ENCODE peak calls at places on chromosomes 3 and 15, in five cellular contexts. One of them, this sample, is unnamed.

GRCh38 chr3:194158942-194159439 is 23.0 kb downstream of the HES1 start:
- DNase-seq in GDM1: no peak
- DNase-seq in stimulated activated CD4-positive, alpha-beta T cell treated with anti-CD3 and anti-CD28 coated beads, TNF-alpha, amount 100 ng/mL, for 24 hours: no peak
- DNase-seq in HEK293T: no peak
- DNase-seq in naive thymus-derived CD8-positive, alpha-beta T cell: no peak
- DNase-seq in this sample: no peak

GRCh38 chr3:155312781-155313180 is 19.3 kb upstream of the STRIT1 start:
- DNase-seq in HEK293T: no peak
- DNase-seq in stimulated activated CD4-positive, alpha-beta T cell treated with anti-CD3 and anti-CD28 coated beads, TNF-alpha, amount 100 ng/mL, for 24 hours: no peak
- DNase-seq in naive thymus-derived CD8-positive, alpha-beta T cell: no peak
- DNase-seq in GDM1: no peak
- DNase-seq in this sample: no peak

GRCh38 chr3:13016083-13016725 is 57.0 kb downstream of the IQSEC1 start:
- DNase-seq in GDM1: peak
- DNase-seq in naive thymus-derived CD8-positive, alpha-beta T cell: peak
- DNase-seq in stimulated activated CD4-positive, alpha-beta T cell treated with anti-CD3 and anti-CD28 coated beads, TNF-alpha, amount 100 ng/mL, for 24 hours: no peak
- DNase-seq in HEK293T: no peak
- DNase-seq in this sample: no peak

GRCh38 chr3:123511084-123511483 is 62.2 kb upstream of the ADCY5 start:
- DNase-seq in stimulated activated CD4-positive, alpha-beta T cell treated with anti-CD3 and anti-CD28 coated beads, TNF-alpha, amount 100 ng/mL, for 24 hours: no peak
- DNase-seq in GDM1: no peak
- DNase-seq in HEK293T: no peak
- DNase-seq in naive thymus-derived CD8-positive, alpha-beta T cell: no peak
- DNase-seq in this sample: no peak

GRCh38 chr3:5195605-5196004 is 8.1 kb downstream of the EDEM1 start:
- DNase-seq in GDM1: peak
- DNase-seq in naive thymus-derived CD8-positive, alpha-beta T cell: no peak
- DNase-seq in HEK293T: no peak
- DNase-seq in stimulated activated CD4-positive, alpha-beta T cell treated with anti-CD3 and anti-CD28 coated beads, TNF-alpha, amount 100 ng/mL, for 24 hours: no peak
- DNase-seq in this sample: no peak

GRCh38 chr3:169781209-169781855 is 8.1 kb downstream of the MYNN start:
- DNase-seq in GDM1: no peak
- DNase-seq in naive thymus-derived CD8-positive, alpha-beta T cell: no peak
- DNase-seq in stimulated activated CD4-positive, alpha-beta T cell treated with anti-CD3 and anti-CD28 coated beads, TNF-alpha, amount 100 ng/mL, for 24 hours: no peak
- DNase-seq in HEK293T: no peak
- DNase-seq in this sample: no peak

GRCh38 chr15:35626531-35626930 is 80.6 kb upstream of the DPH6 start:
- DNase-seq in HEK293T: no peak
- DNase-seq in GDM1: no peak
- DNase-seq in naive thymus-derived CD8-positive, alpha-beta T cell: no peak
- DNase-seq in stimulated activated CD4-positive, alpha-beta T cell treated with anti-CD3 and anti-CD28 coated beads, TNF-alpha, amount 100 ng/mL, for 24 hours: no peak
- DNase-seq in this sample: no peak

GRCh38 chr15:96331942-96332853 is 1.7 kb downstream of the NR2F2 start:
- DNase-seq in stimulated activated CD4-positive, alpha-beta T cell treated with anti-CD3 and anti-CD28 coated beads, TNF-alpha, amount 100 ng/mL, for 24 hours: no peak
- DNase-seq in naive thymus-derived CD8-positive, alpha-beta T cell: no peak
- DNase-seq in HEK293T: no peak
- DNase-seq in GDM1: no peak
- DNase-seq in this sample: no peak

GRCh38 chr15:78044407-78045155 is 32.9 kb downstream of the TBC1D2B start:
- DNase-seq in HEK293T: no peak
- DNase-seq in GDM1: no peak
- DNase-seq in naive thymus-derived CD8-positive, alpha-beta T cell: no peak
- DNase-seq in stimulated activated CD4-positive, alpha-beta T cell treated with anti-CD3 and anti-CD28 coated beads, TNF-alpha, amount 100 ng/mL, for 24 hours: no peak
- DNase-seq in this sample: no peak

GRCh38 chr3:174072675-174073074 is 675.1 kb downstream of the NLGN1 start:
- DNase-seq in stimulated activated CD4-positive, alpha-beta T cell treated with anti-CD3 and anti-CD28 coated beads, TNF-alpha, amount 100 ng/mL, for 24 hours: no peak
- DNase-seq in HEK293T: no peak
- DNase-seq in naive thymus-derived CD8-positive, alpha-beta T cell: no peak
- DNase-seq in GDM1: no peak
- DNase-seq in this sample: no peak

GRCh38 chr3:100216713-100217112 is 44.1 kb upstream of the TBC1D23 start:
- DNase-seq in naive thymus-derived CD8-positive, alpha-beta T cell: no peak
- DNase-seq in GDM1: no peak
- DNase-seq in HEK293T: no peak
- DNase-seq in stimulated activated CD4-positive, alpha-beta T cell treated with anti-CD3 and anti-CD28 coated beads, TNF-alpha, amount 100 ng/mL, for 24 hours: no peak
- DNase-seq in this sample: no peak

GRCh38 chr3:180296971-180297370 is 260.2 kb upstream of the PEX5L start:
- DNase-seq in naive thymus-derived CD8-positive, alpha-beta T cell: no peak
- DNase-seq in HEK293T: no peak
- DNase-seq in stimulated activated CD4-positive, alpha-beta T cell treated with anti-CD3 and anti-CD28 coated beads, TNF-alpha, amount 100 ng/mL, for 24 hours: no peak
- DNase-seq in GDM1: no peak
- DNase-seq in this sample: no peak

GRCh38 chr3:143242101-143242500 is 122.5 kb downstream of the CHST2 start:
- DNase-seq in HEK293T: no peak
- DNase-seq in GDM1: no peak
- DNase-seq in naive thymus-derived CD8-positive, alpha-beta T cell: no peak
- DNase-seq in stimulated activated CD4-positive, alpha-beta T cell treated with anti-CD3 and anti-CD28 coated beads, TNF-alpha, amount 100 ng/mL, for 24 hours: no peak
- DNase-seq in this sample: no peak

GRCh38 chr3:171125010-171125409 is 98.5 kb upstream of the SLC2A2 start:
- DNase-seq in GDM1: no peak
- DNase-seq in naive thymus-derived CD8-positive, alpha-beta T cell: no peak
- DNase-seq in stimulated activated CD4-positive, alpha-beta T cell treated with anti-CD3 and anti-CD28 coated beads, TNF-alpha, amount 100 ng/mL, for 24 hours: no peak
- DNase-seq in HEK293T: no peak
- DNase-seq in this sample: no peak

GRCh38 chr3:25831578-25831977 is 41.7 kb downstream of the OXSM start:
- DNase-seq in HEK293T: peak
- DNase-seq in naive thymus-derived CD8-positive, alpha-beta T cell: no peak
- DNase-seq in GDM1: peak
- DNase-seq in stimulated activated CD4-positive, alpha-beta T cell treated with anti-CD3 and anti-CD28 coated beads, TNF-alpha, amount 100 ng/mL, for 24 hours: no peak
- DNase-seq in this sample: no peak

GRCh38 chr15:36329592-36329991 is 249.8 kb upstream of the CDIN1 start:
- DNase-seq in stimulated activated CD4-positive, alpha-beta T cell treated with anti-CD3 and anti-CD28 coated beads, TNF-alpha, amount 100 ng/mL, for 24 hours: no peak
- DNase-seq in HEK293T: no peak
- DNase-seq in naive thymus-derived CD8-positive, alpha-beta T cell: no peak
- DNase-seq in GDM1: no peak
- DNase-seq in this sample: no peak

GRCh38 chr3:115758076-115758763 is 134.9 kb downstream of the GAP43 start:
- DNase-seq in naive thymus-derived CD8-positive, alpha-beta T cell: no peak
- DNase-seq in GDM1: no peak
- DNase-seq in HEK293T: no peak
- DNase-seq in stimulated activated CD4-positive, alpha-beta T cell treated with anti-CD3 and anti-CD28 coated beads, TNF-alpha, amount 100 ng/mL, for 24 hours: no peak
- DNase-seq in this sample: no peak

GRCh38 chr15:29685156-29686078 is 136.9 kb downstream of the TJP1 start:
- DNase-seq in HEK293T: no peak
- DNase-seq in stimulated activated CD4-positive, alpha-beta T cell treated with anti-CD3 and anti-CD28 coated beads, TNF-alpha, amount 100 ng/mL, for 24 hours: no peak
- DNase-seq in naive thymus-derived CD8-positive, alpha-beta T cell: no peak
- DNase-seq in GDM1: no peak
- DNase-seq in this sample: no peak

GRCh38 chr3:66272016-66272415 is 51.2 kb downstream of the SLC25A26 start:
- DNase-seq in GDM1: no peak
- DNase-seq in stimulated activated CD4-positive, alpha-beta T cell treated with anti-CD3 and anti-CD28 coated beads, TNF-alpha, amount 100 ng/mL, for 24 hours: no peak
- DNase-seq in naive thymus-derived CD8-positive, alpha-beta T cell: no peak
- DNase-seq in HEK293T: no peak
- DNase-seq in this sample: no peak

GRCh38 chr3:4807381-4808280 is 171.6 kb upstream of the BHLHE40 start:
- DNase-seq in GDM1: no peak
- DNase-seq in naive thymus-derived CD8-positive, alpha-beta T cell: no peak
- DNase-seq in HEK293T: no peak
- DNase-seq in stimulated activated CD4-positive, alpha-beta T cell treated with anti-CD3 and anti-CD28 coated beads, TNF-alpha, amount 100 ng/mL, for 24 hours: no peak
- DNase-seq in this sample: no peak

GRCh38 chr15:43777293-43777819 is 590 bp upstream of the ELL3 start:
- DNase-seq in stimulated activated CD4-positive, alpha-beta T cell treated with anti-CD3 and anti-CD28 coated beads, TNF-alpha, amount 100 ng/mL, for 24 hours: peak
- DNase-seq in GDM1: peak
- DNase-seq in HEK293T: peak
- DNase-seq in naive thymus-derived CD8-positive, alpha-beta T cell: peak
- DNase-seq in this sample: no peak

GRCh38 chr3:79306939-79307590 is 460.7 kb downstream of the ROBO1 start:
- DNase-seq in naive thymus-derived CD8-positive, alpha-beta T cell: no peak
- DNase-seq in HEK293T: no peak
- DNase-seq in stimulated activated CD4-positive, alpha-beta T cell treated with anti-CD3 and anti-CD28 coated beads, TNF-alpha, amount 100 ng/mL, for 24 hours: no peak
- DNase-seq in GDM1: no peak
- DNase-seq in this sample: no peak

GRCh38 chr3:463793-464192 is 267.2 kb downstream of the CHL1 start:
- DNase-seq in stimulated activated CD4-positive, alpha-beta T cell treated with anti-CD3 and anti-CD28 coated beads, TNF-alpha, amount 100 ng/mL, for 24 hours: no peak
- DNase-seq in HEK293T: no peak
- DNase-seq in GDM1: no peak
- DNase-seq in naive thymus-derived CD8-positive, alpha-beta T cell: no peak
- DNase-seq in this sample: no peak

GRCh38 chr15:68298882-68299381 is 21.4 kb downstream of the FEM1B start:
- DNase-seq in naive thymus-derived CD8-positive, alpha-beta T cell: peak
- DNase-seq in stimulated activated CD4-positive, alpha-beta T cell treated with anti-CD3 and anti-CD28 coated beads, TNF-alpha, amount 100 ng/mL, for 24 hours: no peak
- DNase-seq in GDM1: no peak
- DNase-seq in HEK293T: no peak
- DNase-seq in this sample: no peak

GRCh38 chr3:79187441-79187840 is 580.4 kb downstream of the ROBO1 start:
- DNase-seq in GDM1: no peak
- DNase-seq in naive thymus-derived CD8-positive, alpha-beta T cell: no peak
- DNase-seq in stimulated activated CD4-positive, alpha-beta T cell treated with anti-CD3 and anti-CD28 coated beads, TNF-alpha, amount 100 ng/mL, for 24 hours: no peak
- DNase-seq in HEK293T: no peak
- DNase-seq in this sample: no peak

GRCh38 chr3:108305484-108306172 is 9.3 kb downstream of the HHLA2 start:
- DNase-seq in HEK293T: no peak
- DNase-seq in naive thymus-derived CD8-positive, alpha-beta T cell: no peak
- DNase-seq in GDM1: no peak
- DNase-seq in stimulated activated CD4-positive, alpha-beta T cell treated with anti-CD3 and anti-CD28 coated beads, TNF-alpha, amount 100 ng/mL, for 24 hours: no peak
- DNase-seq in this sample: no peak

GRCh38 chr3:143207338-143207961 is 87.9 kb downstream of the CHST2 start:
- DNase-seq in naive thymus-derived CD8-positive, alpha-beta T cell: no peak
- DNase-seq in stimulated activated CD4-positive, alpha-beta T cell treated with anti-CD3 and anti-CD28 coated beads, TNF-alpha, amount 100 ng/mL, for 24 hours: no peak
- DNase-seq in HEK293T: no peak
- DNase-seq in GDM1: peak
- DNase-seq in this sample: no peak

GRCh38 chr3:187238239-187238638 is 41.0 kb downstream of the RTP1 start:
- DNase-seq in HEK293T: no peak
- DNase-seq in stimulated activated CD4-positive, alpha-beta T cell treated with anti-CD3 and anti-CD28 coated beads, TNF-alpha, amount 100 ng/mL, for 24 hours: no peak
- DNase-seq in naive thymus-derived CD8-positive, alpha-beta T cell: no peak
- DNase-seq in GDM1: no peak
- DNase-seq in this sample: no peak

GRCh38 chr15:56242576-56243116 is 1.0 kb downstream of the RFX7 start:
- DNase-seq in HEK293T: no peak
- DNase-seq in stimulated activated CD4-positive, alpha-beta T cell treated with anti-CD3 and anti-CD28 coated beads, TNF-alpha, amount 100 ng/mL, for 24 hours: no peak
- DNase-seq in naive thymus-derived CD8-positive, alpha-beta T cell: no peak
- DNase-seq in GDM1: no peak
- DNase-seq in this sample: no peak

GRCh38 chr3:33438284-33438668 is 1.9 kb downstream of the UBP1 start:
- DNase-seq in naive thymus-derived CD8-positive, alpha-beta T cell: no peak
- DNase-seq in GDM1: no peak
- DNase-seq in stimulated activated CD4-positive, alpha-beta T cell treated with anti-CD3 and anti-CD28 coated beads, TNF-alpha, amount 100 ng/mL, for 24 hours: no peak
- DNase-seq in HEK293T: no peak
- DNase-seq in this sample: no peak

GRCh38 chr3:119635719-119636118 is 24.7 kb downstream of the POPDC2 start:
- DNase-seq in stimulated activated CD4-positive, alpha-beta T cell treated with anti-CD3 and anti-CD28 coated beads, TNF-alpha, amount 100 ng/mL, for 24 hours: no peak
- DNase-seq in naive thymus-derived CD8-positive, alpha-beta T cell: no peak
- DNase-seq in GDM1: no peak
- DNase-seq in HEK293T: no peak
- DNase-seq in this sample: no peak

GRCh38 chr15:46080018-46080417 is 445.2 kb downstream of the SQOR start:
- DNase-seq in HEK293T: peak
- DNase-seq in GDM1: no peak
- DNase-seq in stimulated activated CD4-positive, alpha-beta T cell treated with anti-CD3 and anti-CD28 coated beads, TNF-alpha, amount 100 ng/mL, for 24 hours: no peak
- DNase-seq in naive thymus-derived CD8-positive, alpha-beta T cell: no peak
- DNase-seq in this sample: no peak

GRCh38 chr3:67947808-67948508 is 293.5 kb upstream of the SUCLG2 start:
- DNase-seq in GDM1: no peak
- DNase-seq in stimulated activated CD4-positive, alpha-beta T cell treated with anti-CD3 and anti-CD28 coated beads, TNF-alpha, amount 100 ng/mL, for 24 hours: peak
- DNase-seq in HEK293T: no peak
- DNase-seq in naive thymus-derived CD8-positive, alpha-beta T cell: peak
- DNase-seq in this sample: peak

GRCh38 chr3:184262166-184262926 is 993 bp upstream of the CAMK2N2 start:
- DNase-seq in naive thymus-derived CD8-positive, alpha-beta T cell: no peak
- DNase-seq in GDM1: no peak
- DNase-seq in stimulated activated CD4-positive, alpha-beta T cell treated with anti-CD3 and anti-CD28 coated beads, TNF-alpha, amount 100 ng/mL, for 24 hours: no peak
- DNase-seq in HEK293T: no peak
- DNase-seq in this sample: no peak